ENCODE peak calls at places on chromosomes 13 and 19, in five cellular contexts. F is psoas muscle, Q is body of pancreas, L is OCI-LY7, E is thoracic aorta. B is an unnamed sample.
A peak's percentile ranks its signal among the peaks of the same experiment; 100 is the strongest.

GRCh38 chr19:27580906-27581305 is 1632.0 kb downstream of the UQCRFS1 start:
- DNase-seq in F (no peak), Q (no peak), L (no peak), E (no peak), B (no peak)

GRCh38 chr13:92463134-92463533 is 763.5 kb upstream of the GPC6 start:
- DNase-seq in F (no peak), Q (peak; percentile 59), L (no peak), E (no peak), B (no peak)

GRCh38 chr19:13076320-13076719 is 26.3 kb downstream of the LYL1 start:
- DNase-seq in F (no peak), Q (no peak), L (no peak), E (no peak), B (no peak)

GRCh38 chr19:18205180-18205915 is 1.5 kb upstream of the RAB3A start:
- DNase-seq in F (peak; percentile 85), Q (peak; percentile 79), L (peak; percentile 90), E (peak; percentile 72), B (peak; percentile 68)

GRCh38 chr13:65855276-65855675 is 1374.9 kb downstream of the PCDH9 start:
- DNase-seq in F (no peak), Q (no peak), L (no peak), E (no peak), B (no peak)

GRCh38 chr13:36339600-36340155 is 6.5 kb downstream of the SPART start:
- DNase-seq in F (no peak), Q (no peak), L (no peak), E (no peak), B (no peak)

GRCh38 chr19:45437328-45437727 is 13.6 kb upstream of the ERCC1 start:
- DNase-seq in F (no peak), Q (no peak), L (no peak), E (no peak), B (no peak)

GRCh38 chr13:46775385-46776065 is 21.4 kb downstream of the ESD start:
- DNase-seq in F (no peak), Q (no peak), L (no peak), E (no peak), B (no peak)

GRCh38 chr19:35120492-35120891 is 4.9 kb downstream of the FXYD3 start:
- DNase-seq in F (no peak), Q (peak; percentile 53), L (no peak), E (no peak), B (no peak)

GRCh38 chr19:2231621-2232221 is 4.4 kb downstream of the PLEKHJ1 start:
- DNase-seq in F (no peak), Q (no peak), L (peak; percentile 50), E (no peak), B (no peak)

GRCh38 chr13:59659981-59660380 is 503.7 kb downstream of the DIAPH3 start:
- DNase-seq in F (no peak), Q (no peak), L (no peak), E (no peak), B (no peak)

GRCh38 chr19:1388637-1389026 is 4.9 kb downstream of the NDUFS7 start:
- DNase-seq in F (no peak), Q (no peak), L (no peak), E (no peak), B (no peak)

GRCh38 chr13:70042193-70042592 is 65.4 kb upstream of the ATXN8OS start:
- DNase-seq in F (no peak), Q (no peak), L (no peak), E (no peak), B (no peak)

GRCh38 chr19:46759817-46760333 is 13.6 kb upstream of the STRN4 start:
- DNase-seq in F (peak; percentile 61), Q (peak; percentile 54), L (no peak), E (no peak), B (no peak)

GRCh38 chr13:103145476-103145875 is 79.3 kb upstream of the SLC10A2 start:
- DNase-seq in F (no peak), Q (no peak), L (no peak), E (no peak), B (no peak)

GRCh38 chr13:75339635-75340374 is 142.2 kb downstream of the TBC1D4 start:
- DNase-seq in F (no peak), Q (no peak), L (no peak), E (no peak), B (no peak)

GRCh38 chr13:42333613-42334328 is 61.8 kb downstream of the AKAP11 start:
- DNase-seq in F (no peak), Q (no peak), L (peak; percentile 33), E (no peak), B (peak; percentile 38)

GRCh38 chr19:14944456-14944855 is 3.2 kb downstream of the OR7C2 start:
- DNase-seq in F (no peak), Q (no peak), L (no peak), E (no peak), B (no peak)

GRCh38 chr13:26629260-26629659 is 71.8 kb downstream of the WASF3 start:
- DNase-seq in F (no peak), Q (no peak), L (peak; percentile 1), E (no peak), B (peak; percentile 22)

GRCh38 chr19:35408284-35409171 is 37.7 kb downstream of the GPR42 start:
- DNase-seq in F (no peak), Q (no peak), L (peak; percentile 19), E (no peak), B (no peak)

GRCh38 chr19:49125025-49125731 is 5.8 kb downstream of the PPFIA3 start:
- DNase-seq in F (no peak), Q (no peak), L (no peak), E (no peak), B (no peak)

GRCh38 chr19:51698296-51698695 is 5.2 kb downstream of the SPACA6 start:
- DNase-seq in F (no peak), Q (no peak), L (no peak), E (no peak), B (no peak)

GRCh38 chr19:1923319-1923718 is 17.7 kb upstream of the CSNK1G2 start:
- DNase-seq in F (no peak), Q (no peak), L (peak; percentile 69), E (no peak), B (no peak)

GRCh38 chr19:12994701-12995595 is at the start of gene NFIX:
- DNase-seq in F (peak; percentile 79), Q (peak; percentile 75), L (peak; percentile 28), E (no peak), B (peak; percentile 76)

GRCh38 chr13:61110804-61111203 is 304.8 kb downstream of the PCDH20 start:
- DNase-seq in F (no peak), Q (no peak), L (no peak), E (no peak), B (peak; percentile 37)

GRCh38 chr13:75902166-75903104 is 266.3 kb downstream of the LMO7 start:
- DNase-seq in F (no peak), Q (no peak), L (no peak), E (no peak), B (no peak)

GRCh38 chr13:55553736-55554135 is 1587.0 kb upstream of the PRR20A start:
- DNase-seq in F (no peak), Q (no peak), L (no peak), E (no peak), B (no peak)

GRCh38 chr19:38736036-38736412 is 8.2 kb downstream of the CAPN12 start:
- DNase-seq in F (no peak), Q (peak; percentile 78), L (peak; percentile 24), E (no peak), B (no peak)

DNA sequence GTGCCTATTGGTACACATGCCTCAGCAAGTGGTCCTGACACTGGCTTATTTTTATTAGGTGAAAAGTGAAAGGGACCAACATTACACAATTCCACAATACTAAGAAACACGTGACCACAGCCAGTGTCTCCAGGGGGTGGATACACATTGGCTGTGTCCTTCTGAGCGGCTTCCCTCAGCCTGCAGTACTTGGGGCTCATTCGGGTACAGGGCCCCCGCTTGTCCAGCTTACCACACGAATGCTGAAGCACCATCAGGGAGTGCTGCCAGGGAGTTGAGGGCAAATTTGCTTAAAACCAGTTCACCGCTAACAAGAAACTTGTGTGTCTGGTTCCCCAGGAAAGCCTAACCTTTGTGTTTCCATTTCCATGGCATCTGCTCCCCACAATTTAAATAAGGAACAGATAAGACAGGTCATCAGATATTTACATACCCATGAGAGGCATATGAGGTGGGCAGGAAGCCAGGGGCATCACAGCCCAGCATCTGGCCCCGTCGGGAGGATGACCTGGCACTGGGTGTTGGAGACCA is 23.3 kb downstream of the PBX4 start:
- DNase-seq in F (no peak), Q (no peak), L (no peak), E (no peak), B (no peak)
- H3K4me1 ChIP-seq in F (no peaks in the 10 kb centered on the region), Q (peaks cover 16% of the 10 kb centered on the region), L (peaks cover 21% of the 10 kb centered on the region), E (peaks cover 6% of the 10 kb centered on the region), B (peaks cover 20% of the 10 kb centered on the region)

GRCh38 chr13:48401480-48401879 is 11.4 kb downstream of the LPAR6 start:
- DNase-seq in F (no peak), Q (no peak), L (no peak), E (no peak), B (no peak)

GRCh38 chr13:48402325-48402962 is 10.5 kb downstream of the LPAR6 start:
- DNase-seq in F (no peak), Q (no peak), L (no peak), E (no peak), B (no peak)

GRCh38 chr13:48398450-48399095 is 14.3 kb downstream of the LPAR6 start:
- DNase-seq in F (no peak), Q (no peak), L (no peak), E (no peak), B (no peak)

GRCh38 chr13:48400820-48401219 is 12.1 kb downstream of the LPAR6 start:
- DNase-seq in F (no peak), Q (no peak), L (peak; percentile 14), E (no peak), B (peak; percentile 11)

DNA sequence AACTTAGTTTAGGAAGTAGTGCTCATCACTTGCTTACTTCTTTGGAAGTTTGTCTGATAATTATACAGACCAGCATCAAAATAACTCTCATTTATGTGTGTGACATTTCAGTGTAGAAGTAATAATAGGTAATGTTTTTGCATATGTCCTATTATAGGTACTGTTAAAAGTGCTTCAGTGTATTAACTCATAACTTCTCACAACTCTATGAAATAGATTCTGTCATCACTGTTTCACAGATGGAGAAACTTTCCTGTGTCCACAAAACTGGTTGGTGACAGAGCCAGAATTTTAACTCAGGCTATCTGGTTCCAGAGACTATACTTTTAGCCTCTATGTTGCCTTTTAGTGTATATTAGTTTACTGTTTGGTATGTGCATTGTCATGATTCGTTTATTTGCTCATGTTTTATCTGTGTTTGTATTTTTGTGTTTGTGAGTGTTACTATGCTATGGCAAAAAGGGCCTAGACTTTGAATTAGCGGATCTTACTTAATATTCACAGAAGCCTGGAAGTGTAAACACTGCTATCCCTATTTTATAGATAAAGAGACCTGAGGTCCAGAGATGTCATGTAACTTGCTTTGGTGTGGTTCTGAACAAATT is 12.7 kb downstream of the LPAR6 start:
- DNase-seq in F (no peak), Q (no peak), L (no peak), E (no peak), B (no peak)
- H3K27ac ChIP-seq in F (peak overlapping the region; percentile 3), Q (no peak overlapping the region), L (no peak overlapping the region), E (peak overlapping the region; percentile 84), B (no peak overlapping the region)

DNA sequence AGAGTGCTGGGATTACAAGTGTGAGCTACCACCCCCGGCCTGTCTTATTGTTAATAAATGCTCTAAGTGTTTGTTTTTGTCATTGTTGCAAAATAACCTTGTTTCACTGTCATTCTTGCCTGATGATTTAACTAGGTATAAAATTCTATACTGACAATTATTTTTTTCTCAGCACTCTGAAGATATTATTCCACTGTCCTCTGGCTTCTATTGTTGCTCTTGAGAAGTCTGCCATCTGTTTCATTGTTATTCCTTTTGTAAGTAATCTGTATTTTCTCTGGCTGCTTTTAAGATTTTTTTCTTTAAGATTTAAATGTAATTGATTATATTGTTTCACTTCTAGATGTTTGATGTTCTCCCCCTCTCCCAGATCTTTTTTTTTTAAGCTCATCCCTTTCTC is 17.6 kb downstream of the ZNF420 start:
- DNase-seq in F (no peak), Q (no peak), L (no peak), E (no peak), B (no peak)
- H3K9me3 ChIP-seq in F (peaks cover 90% of the 10 kb centered on the region), Q (no peaks in the 10 kb centered on the region), L (peaks cover 31% of the 10 kb centered on the region), E (peaks cover 90% of the 10 kb centered on the region), B (peaks cover 58% of the 10 kb centered on the region)

GRCh38 chr19:16069813-16070365 is 6.4 kb upstream of the TPM4 start:
- DNase-seq in F (no peak), Q (no peak), L (no peak), E (no peak), B (no peak)
- H3K4me1 ChIP-seq in F (no peaks in the 10 kb centered on the region), Q (peaks cover 6% of the 10 kb centered on the region), L (peaks cover 37% of the 10 kb centered on the region), E (peaks cover 69% of the 10 kb centered on the region), B (peaks cover 5% of the 10 kb centered on the region)